ENCODE peak calls at places on chromosomes 13 and 19, in nine cellular contexts. U is activated CD8-positive, alpha-beta memory T cell treated with anti-CD3 and anti-CD28 coated beads, Interleukin-2, amount 10 ng/mL, durations not matched to agents 7 days and 5 days; X is cardiac muscle cell; V is endothelial cell; Z is NCI-H2029; O is SW 1271; H is activated CD8-positive, alpha-beta T cell treated with anti-CD3 and anti-CD28 coated beads, Interleukin-2, amount 10 ng/mL, durations not matched to agents 7 days and 5 days; F is activated T-helper 1 cell treated with Interleukin-2 at 50 U/mL for 16 hours; P is left lung. T is an unnamed sample.

GRCh38 chr19:16470911-16471811 is 609 bp downstream of the EPS15L1 start:
- DNase-seq in U (peak; percentile 59), X (peak; percentile 44), V (peak; percentile 27), Z (no peak), O (no peak), H (peak; percentile 49), F (peak; percentile 12), P (no peak), T (no peak)

GRCh38 chr19:19615086-19615485 is 3.4 kb downstream of the PBX4 start:
- DNase-seq in U (peak; percentile 76), X (no peak), V (no peak), Z (no peak), O (peak; percentile 36), H (peak; percentile 46), F (no peak), P (no peak), T (no peak)

GRCh38 chr13:113431171-113431570 is 22.1 kb downstream of the ADPRHL1 start:
- DNase-seq in U (no peak), X (no peak), V (no peak), Z (no peak), O (no peak), H (no peak), F (no peak), P (no peak), T (no peak)

GRCh38 chr13:31629085-31629785 is 110.1 kb upstream of the RXFP2 start:
- DNase-seq in U (no peak), X (peak; percentile 41), V (no peak), Z (no peak), O (no peak), H (no peak), F (no peak), P (no peak), T (no peak)

GRCh38 chr13:40130871-40131636 is 475.6 kb downstream of the COG6 start:
- DNase-seq in U (no peak), X (peak; percentile 53), V (no peak), Z (no peak), O (peak; percentile 10), H (no peak), F (no peak), P (no peak), T (no peak)

GRCh38 chr13:79392882-79393563 is 13.0 kb downstream of the RBM26 start:
- DNase-seq in U (peak; percentile 60), X (peak; percentile 50), V (no peak), Z (no peak), O (peak; percentile 18), H (peak; percentile 58), F (no peak), P (no peak), T (no peak)

GRCh38 chr19:38264486-38265212 is at the start of gene SPINT2:
- DNase-seq in U (peak; percentile 43), X (no peak), V (peak; percentile 67), Z (no peak), O (no peak), H (peak; percentile 59), F (peak; percentile 67), P (peak; percentile 50), T (no peak)

GRCh38 chr13:100234524-100235136 is 145.7 kb downstream of the PCCA start:
- DNase-seq in U (no peak), X (peak; percentile 27), V (no peak), Z (no peak), O (no peak), H (no peak), F (no peak), P (no peak), T (no peak)

GRCh38 chr19:2323707-2324106 is 4.7 kb downstream of the LSM7 start:
- DNase-seq in U (no peak), X (no peak), V (no peak), Z (no peak), O (no peak), H (no peak), F (no peak), P (no peak), T (no peak)

GRCh38 chr19:45729774-45730388 is 815 bp downstream of the FBXO46 start:
- DNase-seq in U (no peak), X (no peak), V (no peak), Z (no peak), O (no peak), H (no peak), F (no peak), P (no peak), T (no peak)

GRCh38 chr13:114099191-114099590 is 33.2 kb downstream of the RASA3 start:
- DNase-seq in U (no peak), X (peak; percentile 87), V (no peak), Z (no peak), O (peak; percentile 33), H (no peak), F (no peak), P (peak; percentile 54), T (peak; percentile 86)

GRCh38 chr13:114131581-114132418 is 623 bp downstream of the RASA3 start:
- DNase-seq in U (no peak), X (peak; percentile 58), V (no peak), Z (no peak), O (no peak), H (no peak), F (no peak), P (no peak), T (no peak)

GRCh38 chr19:36256064-36256463 is 41.2 kb downstream of the ZNF146 start:
- DNase-seq in U (no peak), X (no peak), V (no peak), Z (no peak), O (no peak), H (no peak), F (no peak), P (no peak), T (no peak)

GRCh38 chr13:59409211-59409610 is 754.5 kb downstream of the DIAPH3 start:
- DNase-seq in U (no peak), X (peak; percentile 80), V (no peak), Z (peak; percentile 8), O (no peak), H (no peak), F (no peak), P (no peak), T (no peak)

GRCh38 chr13:48068036-48068435 is 26.9 kb downstream of the MED4 start:
- DNase-seq in U (no peak), X (no peak), V (no peak), Z (no peak), O (no peak), H (no peak), F (no peak), P (no peak), T (no peak)

GRCh38 chr19:40026597-40026970 is 29.4 kb downstream of the ZNF780B start:
- DNase-seq in U (no peak), X (no peak), V (no peak), Z (no peak), O (no peak), H (no peak), F (no peak), P (no peak), T (no peak)

GRCh38 chr19:28313633-28314032 is 899.3 kb downstream of the UQCRFS1 start:
- DNase-seq in U (no peak), X (peak; percentile 85), V (no peak), Z (no peak), O (no peak), H (no peak), F (no peak), P (no peak), T (no peak)

T was measured in cardiac septum.